ENCODE peak calls at places on chromosomes 3 and 15, in five cellular contexts. C is foreskin fibroblast, N is NCI-H524, V is omental fat pad, X is OCI-LY7. A is an unnamed sample.

GRCh38 chr15:86743283-86743903 is 663.7 kb downstream of the AGBL1 start:
- DNase-seq in N (peak; percentile 79), X (peak; percentile 18), V (no peak), C (no peak), A (peak; percentile 42)

GRCh38 chr3:182315313-182315712 is 478.0 kb upstream of the ATP11B start:
- DNase-seq in N (no peak), C (no peak), X (no peak), V (no peak), A (no peak)

GRCh38 chr3:123401836-123402530 is 46.9 kb downstream of the ADCY5 start:
- DNase-seq in V (no peak), N (no peak), C (no peak), X (no peak), A (no peak)

GRCh38 chr3:39750677-39751076 is 58.7 kb upstream of the MYRIP start:
- DNase-seq in C (no peak), N (no peak), X (no peak), V (no peak), A (no peak)

GRCh38 chr3:193086688-193087087 is 154.3 kb upstream of the PLAAT1 start:
- DNase-seq in C (no peak), V (no peak), N (no peak), X (no peak), A (no peak)

GRCh38 chr3:25945836-25946235 is 155.9 kb downstream of the OXSM start:
- DNase-seq in V (no peak), N (no peak), C (no peak), X (peak; percentile 1), A (no peak)

GRCh38 chr3:5010706-5011554 is 31.7 kb downstream of the BHLHE40 start:
- DNase-seq in X (peak; percentile 14), N (no peak), C (peak; percentile 78), V (no peak), A (peak; percentile 43)

GRCh38 chr3:137642831-137643230 is 121.3 kb upstream of the SOX14 start:
- DNase-seq in C (no peak), N (no peak), X (no peak), V (no peak), A (no peak)

GRCh38 chr15:24684313-24684712 is 8.7 kb downstream of the NPAP1 start:
- DNase-seq in V (no peak), C (no peak), N (no peak), X (no peak), A (no peak)

GRCh38 chr15:57517027-57517671 is 74.6 kb upstream of the MYZAP start:
- DNase-seq in X (no peak), N (no peak), V (no peak), C (no peak), A (no peak)

GRCh38 chr15:66085128-66085527 is 168.4 kb downstream of the MEGF11 start:
- DNase-seq in N (no peak), V (no peak), X (peak; percentile 48), C (no peak), A (peak; percentile 39)

GRCh38 chr15:39586387-39587171 is 5.7 kb downstream of the THBS1 start:
- DNase-seq in N (no peak), C (peak; percentile 86), V (no peak), X (no peak), A (no peak)

GRCh38 chr3:14957933-14958332 is 10.6 kb downstream of the NR2C2 start:
- DNase-seq in X (peak; percentile 20), V (no peak), N (no peak), C (no peak), A (peak; percentile 18)

GRCh38 chr3:43217206-43217605 is 69.1 kb upstream of the SNRK start:
- DNase-seq in V (no peak), C (no peak), N (no peak), X (no peak), A (no peak)

GRCh38 chr15:48101376-48101961 is 19.3 kb upstream of the SLC24A5 start:
- DNase-seq in X (no peak), N (no peak), C (no peak), V (no peak), A (no peak)

GRCh38 chr15:74573987-74574386 is 33.0 kb downstream of the ARID3B start:
- DNase-seq in X (no peak), C (no peak), N (no peak), V (no peak), A (no peak)

GRCh38 chr15:64640146-64640868 is 135.1 kb downstream of the RBPMS2 start:
- DNase-seq in C (no peak), X (no peak), N (no peak), V (no peak), A (peak; percentile 23)

GRCh38 chr3:138438896-138439295 is 4.5 kb downstream of the ESYT3 start:
- DNase-seq in C (no peak), V (no peak), X (no peak), N (no peak), A (no peak)

GRCh38 chr3:54264050-54264449 is 141.7 kb downstream of the CACNA2D3 start:
- DNase-seq in X (no peak), C (no peak), N (no peak), V (no peak), A (no peak)